ENCODE peak calls at places on chromosomes 2 and 18, in seven cellular contexts. Z is fibroblast of lung, V is GM12865, D is nephron progenitor cell, A is stomach, Y is adrenal gland, I is lower lobe of right lung. W is an unnamed sample.

GRCh38 chr18:55780591-55781071 is 192.6 kb upstream of the TCF4 start:
- DNase-seq in Z (peak), V (no peak), D (no peak), A (no peak), Y (no peak), I (no peak), W (no peak)

GRCh38 chr18:77000527-77000926 is 132.1 kb downstream of the MBP start:
- DNase-seq in Z (peak), V (peak), D (peak), A (peak), Y (peak), I (peak), W (peak)

GRCh38 chr2:55862673-55863390 is 60.8 kb downstream of the EFEMP1 start:
- DNase-seq in Z (peak), V (no peak), D (no peak), A (peak), Y (peak), I (no peak), W (no peak)

GRCh38 chr18:62281684-62282083 is 43.4 kb upstream of the TNFRSF11A start:
- DNase-seq in Z (peak), V (no peak), D (no peak), A (no peak), Y (no peak), I (no peak), W (no peak)

GRCh38 chr2:193695367-193695766 is 1500.6 kb upstream of the TMEFF2 start:
- DNase-seq in Z (peak), V (peak), D (no peak), A (no peak), Y (no peak), I (no peak), W (peak)

GRCh38 chr2:30287190-30287589 is 55.9 kb downstream of the LBH start:
- DNase-seq in Z (no peak), V (peak), D (no peak), A (no peak), Y (no peak), I (no peak), W (no peak)

GRCh38 chr2:239329972-239330572 is 70.7 kb downstream of the HDAC4 start:
- DNase-seq in Z (no peak), V (no peak), D (no peak), A (peak), Y (peak), I (no peak), W (no peak)

GRCh38 chr2:128396500-128396891 is 77.8 kb upstream of the HS6ST1 start:
- DNase-seq in Z (no peak), V (no peak), D (peak), A (peak), Y (no peak), I (no peak), W (no peak)

GRCh38 chr18:59272971-59273935 is at the start of gene RAX:
- DNase-seq in Z (no peak), V (no peak), D (peak), A (no peak), Y (no peak), I (no peak), W (peak)

GRCh38 chr2:181275643-181276070 is 181.5 kb upstream of the ITGA4 start:
- DNase-seq in Z (no peak), V (peak), D (no peak), A (no peak), Y (no peak), I (no peak), W (peak)

GRCh38 chr2:669323-669722 is 7.9 kb downstream of the TMEM18 start:
- DNase-seq in Z (peak), V (no peak), D (no peak), A (no peak), Y (peak), I (no peak), W (no peak)

GRCh38 chr18:10304853-10305252 is 149.6 kb upstream of the APCDD1 start:
- DNase-seq in Z (peak), V (no peak), D (no peak), A (no peak), Y (no peak), I (no peak), W (no peak)

GRCh38 chr2:186911551-186912085 is 62.6 kb upstream of the ZSWIM2 start:
- DNase-seq in Z (no peak), V (no peak), D (no peak), A (no peak), Y (no peak), I (no peak), W (no peak)

GRCh38 chr2:240567137-240567871 is 980 bp upstream of the RNPEPL1 start:
- DNase-seq in Z (no peak), V (peak), D (no peak), A (peak), Y (peak), I (peak), W (peak)

GRCh38 chr18:12410121-12410520 is 2.4 kb downstream of the PRELID3A start:
- DNase-seq in Z (no peak), V (no peak), D (no peak), A (no peak), Y (no peak), I (no peak), W (no peak)

GRCh38 chr2:96436961-96437360 is 68.2 kb downstream of the NEURL3 start:
- DNase-seq in Z (no peak), V (no peak), D (no peak), A (no peak), Y (no peak), I (no peak), W (no peak)

GRCh38 chr2:102304711-102305591 is 6.4 kb upstream of the IL1RL1 start:
- DNase-seq in Z (no peak), V (no peak), D (no peak), A (no peak), Y (no peak), I (no peak), W (peak)

GRCh38 chr2:133264951-133265949 is 303.0 kb downstream of the NCKAP5 start:
- DNase-seq in Z (no peak), V (no peak), D (peak), A (peak), Y (peak), I (peak), W (no peak)

GRCh38 chr2:209523778-209524362 is 100.0 kb downstream of the MAP2 start:
- DNase-seq in Z (no peak), V (peak), D (no peak), A (no peak), Y (no peak), I (no peak), W (no peak)

GRCh38 chr2:57947398-57947797 is 99.2 kb upstream of the VRK2 start:
- DNase-seq in Z (no peak), V (no peak), D (no peak), A (no peak), Y (no peak), I (no peak), W (no peak)

GRCh38 chr18:58893388-58894099 is 28.9 kb downstream of the ZNF532 start:
- DNase-seq in Z (no peak), V (no peak), D (no peak), A (no peak), Y (no peak), I (no peak), W (peak)

GRCh38 chr2:234964631-234965461 is 13.0 kb downstream of the SH3BP4 start:
- DNase-seq in Z (no peak), V (no peak), D (no peak), A (peak), Y (no peak), I (no peak), W (no peak)

GRCh38 chr2:5190023-5190422 is 502.2 kb upstream of the SOX11 start:
- DNase-seq in Z (no peak), V (no peak), D (no peak), A (no peak), Y (no peak), I (no peak), W (no peak)

GRCh38 chr18:48595703-48596218 is 56.9 kb downstream of the CTIF start:
- DNase-seq in Z (no peak), V (no peak), D (no peak), A (no peak), Y (no peak), I (no peak), W (no peak)

GRCh38 chr2:5839563-5839962 is 147.4 kb downstream of the SOX11 start:
- DNase-seq in Z (no peak), V (no peak), D (peak), A (no peak), Y (no peak), I (no peak), W (no peak)

GRCh38 chr18:36544036-36544725 is 246.7 kb downstream of the FHOD3 start:
- DNase-seq in Z (no peak), V (no peak), D (no peak), A (no peak), Y (peak), I (no peak), W (no peak)

GRCh38 chr2:109433926-109434325 is 179.8 kb downstream of the SEPTIN10 start:
- DNase-seq in Z (no peak), V (no peak), D (no peak), A (no peak), Y (no peak), I (no peak), W (no peak)

GRCh38 chr2:201886504-201886903 is 80.2 kb downstream of the CDK15 start:
- DNase-seq in Z (no peak), V (no peak), D (no peak), A (no peak), Y (no peak), I (no peak), W (no peak)

GRCh38 chr18:35693829-35694228 is 112.3 kb downstream of the GALNT1 start:
- DNase-seq in Z (no peak), V (no peak), D (no peak), A (no peak), Y (no peak), I (no peak), W (no peak)

GRCh38 chr2:24816884-24817283 is 23.7 kb downstream of the CENPO start:
- DNase-seq in Z (peak), V (no peak), D (no peak), A (no peak), Y (peak), I (no peak), W (no peak)

GRCh38 chr2:226669249-226669648 is 130.4 kb downstream of the IRS1 start:
- DNase-seq in Z (no peak), V (no peak), D (no peak), A (no peak), Y (no peak), I (no peak), W (no peak)

DNA sequence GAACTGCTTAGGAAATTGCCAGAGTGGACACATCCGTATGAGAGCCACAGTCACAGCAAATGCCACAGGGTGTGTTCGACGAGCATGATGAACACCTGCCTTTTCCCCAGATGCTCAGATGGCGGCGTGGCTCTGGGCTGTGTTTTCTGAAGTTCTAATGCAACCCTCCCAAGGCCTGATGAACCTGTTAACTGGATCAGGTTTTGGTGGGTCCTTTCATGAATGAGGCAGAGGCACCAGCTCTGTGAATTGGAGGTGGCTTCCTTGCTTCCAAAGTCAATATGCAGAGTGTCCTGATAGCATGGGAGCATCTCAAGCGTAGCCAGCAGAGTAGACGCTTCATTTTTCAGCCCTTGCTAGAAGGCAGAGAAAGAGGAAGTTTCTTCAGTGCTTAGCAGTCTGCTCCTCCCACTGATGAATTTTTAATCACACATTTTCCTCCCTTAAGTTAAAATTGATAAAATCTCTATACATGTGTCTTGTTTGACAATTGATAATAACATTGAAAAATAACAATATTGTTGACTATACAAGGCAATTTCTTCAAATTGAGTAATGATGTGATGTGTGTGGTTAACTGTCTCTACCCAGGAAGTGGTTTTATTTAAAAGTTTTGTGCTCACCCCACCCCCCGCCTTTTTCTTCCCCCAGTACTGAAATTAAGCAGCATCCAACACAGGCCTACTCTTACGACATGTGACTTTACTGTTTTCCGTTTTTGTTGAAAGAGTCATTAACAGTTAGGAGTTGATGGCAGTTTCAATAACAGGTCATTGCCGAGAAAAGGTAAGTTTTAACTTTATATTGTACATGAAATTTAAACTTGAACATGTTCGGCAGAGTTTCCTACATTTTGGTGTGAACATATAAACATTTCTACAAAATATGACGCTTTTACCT is at the start of gene ARHGAP15:
- DNase-seq in Z (no peak), V (peak), D (no peak), A (peak), Y (no peak), I (peak), W (peak)
- TF ChIP-seq CTCF in Z (no peak), V (no peak), D (no peak), A (no peak), Y (no peak), I (no peak), W (no peak)

DNA sequence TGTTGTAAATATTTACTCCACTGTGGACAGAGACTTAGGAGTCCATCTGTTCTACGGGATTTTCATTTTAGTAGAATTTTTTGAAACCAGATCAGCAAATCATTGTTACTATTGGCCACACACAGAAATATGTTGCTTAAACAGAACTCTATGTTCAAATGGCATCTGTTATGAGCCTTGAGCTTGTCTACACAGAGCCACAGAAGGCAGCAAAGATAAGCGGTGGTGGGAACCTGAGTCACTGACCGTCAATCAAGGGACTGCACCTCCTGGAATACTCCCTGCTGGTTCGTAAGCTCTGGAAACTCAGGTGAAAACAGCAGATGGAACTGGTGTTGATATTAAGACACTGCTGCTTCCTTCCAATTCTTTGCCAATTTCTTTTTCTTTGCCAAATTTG is 156.8 kb downstream of the TMEM200C start:
- DNase-seq in Z (no peak), V (no peak), D (no peak), A (no peak), Y (no peak), I (no peak), W (no peak)
- TF ChIP-seq CTCF in Z (no peak), V (no peak), D (no peak), A (no peak), Y (no peak), I (no peak), W (no peak)

GRCh38 chr2:48530033-48530804 is at the start of gene STON1:
- DNase-seq in Z (peak), V (no peak), D (peak), A (peak), Y (peak), I (peak), W (peak)
- TF ChIP-seq CTCF in Z (no peak), V (no peak), D (peak), A (no peak), Y (peak), I (peak), W (no peak)

GRCh38 chr2:95392320-95392719 is 10.2 kb upstream of the FAHD2A start:
- DNase-seq in Z (no peak), V (no peak), D (no peak), A (no peak), Y (no peak), I (no peak), W (no peak)

GRCh38 chr2:95390881-95391321 is 11.6 kb upstream of the FAHD2A start:
- DNase-seq in Z (no peak), V (no peak), D (no peak), A (no peak), Y (no peak), I (no peak), W (no peak)

GRCh38 chr2:95391641-95392310 is 10.7 kb upstream of the FAHD2A start:
- DNase-seq in Z (no peak), V (no peak), D (no peak), A (peak), Y (peak), I (no peak), W (no peak)

GRCh38 chr2:95393901-95394300 is 8.6 kb upstream of the FAHD2A start:
- DNase-seq in Z (no peak), V (no peak), D (no peak), A (no peak), Y (no peak), I (peak), W (no peak)

GRCh38 chr2:95392730-95393455 is 9.6 kb upstream of the FAHD2A start:
- DNase-seq in Z (no peak), V (no peak), D (no peak), A (no peak), Y (no peak), I (no peak), W (no peak)
- TF ChIP-seq CTCF in Z (no peak), V (peak), D (no peak), A (no peak), Y (no peak), I (no peak), W (no peak)

GRCh38 chr18:63603772-63604171 is 16.6 kb downstream of the SERPINB13 start:
- DNase-seq in Z (no peak), V (peak), D (no peak), A (no peak), Y (no peak), I (no peak), W (no peak)
- TF ChIP-seq CTCF in Z (no peak), V (no peak), D (no peak), A (no peak), Y (no peak), I (no peak), W (no peak)

DNA sequence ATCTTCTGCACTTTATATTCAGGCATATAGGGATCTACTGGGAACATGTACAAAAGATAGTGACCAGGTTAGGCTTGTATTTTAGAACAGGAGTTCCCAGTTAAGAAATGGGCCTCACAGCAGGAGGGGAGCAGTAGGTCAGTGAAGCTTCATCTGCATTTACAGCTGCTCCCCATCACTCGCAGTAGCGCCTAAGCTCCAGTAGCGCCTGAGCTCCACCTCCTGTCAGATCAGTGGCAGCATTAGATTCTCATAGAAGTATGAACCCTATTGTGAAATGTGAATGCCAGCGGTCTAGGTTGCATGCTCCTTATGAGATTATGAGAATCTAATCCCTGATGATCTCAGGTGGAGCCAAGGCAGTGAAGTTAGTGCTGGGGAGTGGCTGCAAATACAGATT is 224.4 kb upstream of the CYRIA start:
- DNase-seq in Z (no peak), V (no peak), D (no peak), A (no peak), Y (no peak), I (no peak), W (no peak)
- TF ChIP-seq CTCF in Z (no peak), V (no peak), D (no peak), A (no peak), Y (no peak), I (no peak), W (no peak)

DNA sequence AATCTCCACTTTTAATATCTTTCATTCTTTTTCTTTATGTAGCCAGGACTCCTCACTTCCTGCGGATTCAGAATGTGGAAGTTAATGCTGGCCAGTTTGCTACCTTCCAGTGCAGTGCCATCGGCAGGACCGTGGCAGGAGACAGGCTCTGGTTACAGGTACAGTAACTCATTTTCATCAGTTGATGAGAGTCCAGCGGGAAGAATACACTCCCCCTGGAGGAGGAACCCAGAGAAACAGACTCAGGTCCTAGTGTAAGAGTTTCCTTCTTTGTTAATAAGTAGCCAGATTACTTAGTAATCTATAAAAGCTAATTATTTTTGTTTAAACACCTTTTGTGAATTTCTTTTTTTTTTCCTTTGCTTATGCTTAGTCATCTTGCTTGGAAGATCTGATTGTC is 359.4 kb downstream of the PTPRM start:
- DNase-seq in Z (no peak), V (no peak), D (peak), A (peak), Y (no peak), I (no peak), W (no peak)
- TF ChIP-seq CTCF in Z (peak), V (no peak), D (peak), A (no peak), Y (no peak), I (no peak), W (no peak)

GRCh38 chr18:23920054-23920453 is 94.5 kb upstream of the TTC39C start:
- DNase-seq in Z (no peak), V (no peak), D (no peak), A (no peak), Y (no peak), I (no peak), W (no peak)

GRCh38 chr18:23916338-23916737 is 98.2 kb upstream of the TTC39C start:
- DNase-seq in Z (no peak), V (no peak), D (no peak), A (no peak), Y (no peak), I (no peak), W (no peak)

GRCh38 chr18:23921716-23922285 is 92.8 kb upstream of the TTC39C start:
- DNase-seq in Z (no peak), V (no peak), D (no peak), A (no peak), Y (no peak), I (no peak), W (no peak)

GRCh38 chr18:23922939-23923338 is 91.6 kb upstream of the TTC39C start:
- DNase-seq in Z (no peak), V (no peak), D (no peak), A (no peak), Y (no peak), I (no peak), W (no peak)

DNA sequence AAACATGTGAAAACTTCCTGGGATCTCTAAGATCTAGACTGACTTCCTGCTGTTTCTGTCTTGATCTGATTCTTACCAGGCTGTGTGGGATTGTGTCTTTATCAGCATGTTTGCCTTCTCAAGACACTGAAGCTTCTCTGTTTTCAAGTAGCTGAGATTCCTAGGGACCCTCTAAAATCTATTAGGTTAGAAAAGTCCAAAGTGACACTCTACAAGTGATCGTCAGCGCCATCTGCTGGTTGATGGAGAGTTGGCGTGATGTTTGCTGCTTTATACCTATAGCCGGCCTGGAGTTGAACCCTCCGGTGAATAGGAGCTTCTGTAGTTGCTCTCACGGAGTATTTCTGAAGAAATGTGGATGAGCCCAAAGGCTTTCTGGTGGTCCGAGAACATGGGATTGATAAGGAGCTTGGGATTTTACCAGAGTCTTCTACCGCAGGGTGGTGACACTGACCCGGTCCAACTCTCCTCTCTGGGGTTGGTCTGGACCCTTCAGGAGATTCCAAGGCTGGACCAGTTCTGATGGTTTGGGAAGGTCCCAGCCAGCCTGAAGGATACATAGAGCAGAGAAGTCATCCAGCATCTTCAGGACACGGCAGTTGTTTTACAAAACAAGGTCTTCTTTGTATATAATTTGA is 96.0 kb upstream of the TTC39C start:
- DNase-seq in Z (peak), V (peak), D (peak), A (peak), Y (peak), I (peak), W (peak)
- TF ChIP-seq CTCF in Z (peak), V (peak), D (peak), A (no peak), Y (peak), I (peak), W (peak)